ENCODE peak calls at places on chromosomes 2 and 18, in eight cellular contexts. R is stomach, T is suprapubic skin, Y is upper lobe of left lung, C is ovary, Z is A549, F is body of pancreas, V is tibial nerve. E is an unnamed sample. For H3K4me1, the result is how much of the 10 kb centered on the place peaks cover.

GRCh38 chr2:38794235-38794946 is 16.4 kb downstream of the GEMIN6 start:
- DNase-seq in R (no peak), T (no peak), Y (no peak), C (no peak), Z (no peak), F (no peak), V (no peak), E (no peak)

GRCh38 chr2:5285891-5286290 is 406.3 kb upstream of the SOX11 start:
- DNase-seq in R (no peak), T (no peak), Y (no peak), C (no peak), Z (no peak), F (no peak), V (no peak), E (no peak)

GRCh38 chr2:162989507-162989906 is 150.9 kb upstream of the KCNH7 start:
- DNase-seq in R (no peak), T (no peak), Y (no peak), C (no peak), Z (no peak), F (no peak), V (no peak), E (no peak)

GRCh38 chr2:16525265-16525887 is 140.3 kb downstream of the CYRIA start:
- DNase-seq in R (no peak), T (no peak), Y (no peak), C (no peak), Z (peak), F (no peak), V (peak), E (no peak)

GRCh38 chr2:126399001-126399400 is 257.0 kb upstream of the GYPC start:
- DNase-seq in R (no peak), T (no peak), Y (no peak), C (no peak), Z (no peak), F (no peak), V (no peak), E (no peak)

GRCh38 chr18:37502036-37502435 is 63.6 kb downstream of the CELF4 start:
- DNase-seq in R (no peak), T (no peak), Y (no peak), C (peak), Z (no peak), F (no peak), V (no peak), E (no peak)

GRCh38 chr2:103808814-103809213 is 1045.1 kb upstream of the POU3F3 start:
- DNase-seq in R (no peak), T (no peak), Y (no peak), C (no peak), Z (no peak), F (no peak), V (no peak), E (no peak)

GRCh38 chr2:643761-644160 is 33.4 kb downstream of the TMEM18 start:
- DNase-seq in R (no peak), T (no peak), Y (no peak), C (no peak), Z (no peak), F (no peak), V (no peak), E (no peak)

GRCh38 chr2:235055891-235056516 is 104.2 kb downstream of the SH3BP4 start:
- DNase-seq in R (peak), T (no peak), Y (no peak), C (no peak), Z (peak), F (peak), V (peak), E (no peak)

GRCh38 chr2:45269149-45269793 is 260.0 kb upstream of the SIX2 start:
- DNase-seq in R (peak), T (no peak), Y (no peak), C (no peak), Z (no peak), F (no peak), V (no peak), E (no peak)

GRCh38 chr2:126908721-126909177 is 10.1 kb downstream of the TEX51 start:
- DNase-seq in R (no peak), T (peak), Y (peak), C (no peak), Z (no peak), F (peak), V (no peak), E (no peak)

GRCh38 chr18:13136689-13137040 is 81.9 kb upstream of the LDLRAD4 start:
- DNase-seq in R (no peak), T (no peak), Y (peak), C (peak), Z (no peak), F (no peak), V (no peak), E (no peak)

GRCh38 chr2:207531024-207531411 is 1.3 kb downstream of the CREB1 start:
- DNase-seq in R (no peak), T (no peak), Y (no peak), C (no peak), Z (no peak), F (no peak), V (no peak), E (no peak)

DNA sequence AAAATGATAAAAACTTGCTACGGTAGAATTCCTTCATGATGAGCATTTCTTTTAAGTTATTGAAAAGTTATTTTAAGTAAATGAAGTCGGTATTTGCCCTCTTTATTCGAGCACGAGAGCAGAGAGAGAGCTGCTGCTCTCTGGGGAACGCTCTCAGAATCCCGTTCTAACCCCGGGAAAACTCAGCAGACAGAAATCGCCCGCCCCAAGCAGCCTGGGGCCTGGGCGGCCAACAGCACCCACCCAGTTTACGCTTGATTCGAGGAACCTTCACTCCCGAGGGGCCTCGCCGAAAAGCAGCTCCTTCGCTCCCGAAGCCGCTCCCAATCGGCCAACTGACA is 3.5 kb upstream of the OTX1 start:
- DNase-seq in R (no peak), T (no peak), Y (no peak), C (no peak), Z (no peak), F (no peak), V (no peak), E (no peak)
- H3K4me3 ChIP-seq in R (peak), T (peak), Y (peak), C (no peak), Z (no peak), F (no peak), V (no peak), E (peak)

GRCh38 chr2:230268606-230269222 is 43.2 kb downstream of the SP140 start:
- DNase-seq in R (no peak), T (no peak), Y (no peak), C (no peak), Z (no peak), F (no peak), V (peak), E (no peak)
- TF ChIP-seq POLR2A in R (no peak), T (no peak), Y (no peak), C (no peak), Z (no peak), F (no peak), V (no peak), E (no peak)

GRCh38 chr2:3460831-3461544 is 58.3 kb downstream of the ADI1 start:
- DNase-seq in R (peak), T (peak), Y (no peak), C (peak), Z (no peak), F (peak), V (no peak), E (no peak)

GRCh38 chr2:3461781-3462492 is 57.4 kb downstream of the ADI1 start:
- DNase-seq in R (no peak), T (peak), Y (no peak), C (peak), Z (peak), F (no peak), V (peak), E (no peak)

GRCh38 chr2:3463156-3463835 is 56.0 kb downstream of the ADI1 start:
- DNase-seq in R (no peak), T (peak), Y (no peak), C (peak), Z (no peak), F (no peak), V (no peak), E (no peak)

GRCh38 chr2:3463914-3464313 is 55.4 kb downstream of the ADI1 start:
- DNase-seq in R (no peak), T (peak), Y (no peak), C (peak), Z (no peak), F (no peak), V (no peak), E (no peak)

GRCh38 chr2:3462493-3463104 is 56.7 kb downstream of the ADI1 start:
- DNase-seq in R (no peak), T (peak), Y (no peak), C (peak), Z (no peak), F (no peak), V (no peak), E (no peak)
- H3K4me1 ChIP-seq in R (under half), T (under half), Y (under half), C (under half), Z (under half), F (under half), V (under half), E (under half)

GRCh38 chr2:168809537-168809936 is 7.1 kb downstream of the NOSTRIN start:
- DNase-seq in R (no peak), T (no peak), Y (no peak), C (no peak), Z (no peak), F (no peak), V (no peak), E (no peak)

GRCh38 chr2:168810235-168810634 is 7.8 kb downstream of the NOSTRIN start:
- DNase-seq in R (no peak), T (no peak), Y (no peak), C (no peak), Z (no peak), F (no peak), V (no peak), E (no peak)

GRCh38 chr2:168814939-168815907 is 12.8 kb downstream of the NOSTRIN start:
- DNase-seq in R (no peak), T (no peak), Y (no peak), C (no peak), Z (no peak), F (no peak), V (no peak), E (no peak)

GRCh38 chr2:168814046-168814445 is 11.6 kb downstream of the NOSTRIN start:
- DNase-seq in R (no peak), T (no peak), Y (no peak), C (no peak), Z (no peak), F (no peak), V (no peak), E (no peak)

DNA sequence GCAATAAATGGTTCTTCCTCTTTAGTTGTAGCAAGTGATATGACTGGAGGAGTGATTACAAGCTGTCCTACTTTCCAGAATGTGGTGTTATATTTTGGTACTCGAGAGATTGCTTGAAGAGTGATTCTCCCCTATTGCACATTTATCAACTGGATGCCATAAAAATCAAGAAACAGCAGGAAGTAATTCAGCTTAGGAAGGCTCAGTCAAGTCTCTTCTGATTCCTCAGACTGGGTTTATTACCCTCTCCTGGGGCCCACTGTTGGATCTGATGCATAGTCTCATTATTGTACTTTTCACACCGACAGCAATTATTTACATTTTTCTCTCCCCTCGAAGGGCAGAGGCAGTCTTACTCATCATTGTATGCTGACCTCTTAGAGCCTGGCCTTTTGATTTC is 9.2 kb downstream of the NOSTRIN start:
- DNase-seq in R (no peak), T (no peak), Y (no peak), C (no peak), Z (no peak), F (no peak), V (no peak), E (no peak)
- H3K4me3 ChIP-seq in R (no peak), T (no peak), Y (no peak), C (no peak), Z (no peak), F (no peak), V (no peak), E (no peak)

DNA sequence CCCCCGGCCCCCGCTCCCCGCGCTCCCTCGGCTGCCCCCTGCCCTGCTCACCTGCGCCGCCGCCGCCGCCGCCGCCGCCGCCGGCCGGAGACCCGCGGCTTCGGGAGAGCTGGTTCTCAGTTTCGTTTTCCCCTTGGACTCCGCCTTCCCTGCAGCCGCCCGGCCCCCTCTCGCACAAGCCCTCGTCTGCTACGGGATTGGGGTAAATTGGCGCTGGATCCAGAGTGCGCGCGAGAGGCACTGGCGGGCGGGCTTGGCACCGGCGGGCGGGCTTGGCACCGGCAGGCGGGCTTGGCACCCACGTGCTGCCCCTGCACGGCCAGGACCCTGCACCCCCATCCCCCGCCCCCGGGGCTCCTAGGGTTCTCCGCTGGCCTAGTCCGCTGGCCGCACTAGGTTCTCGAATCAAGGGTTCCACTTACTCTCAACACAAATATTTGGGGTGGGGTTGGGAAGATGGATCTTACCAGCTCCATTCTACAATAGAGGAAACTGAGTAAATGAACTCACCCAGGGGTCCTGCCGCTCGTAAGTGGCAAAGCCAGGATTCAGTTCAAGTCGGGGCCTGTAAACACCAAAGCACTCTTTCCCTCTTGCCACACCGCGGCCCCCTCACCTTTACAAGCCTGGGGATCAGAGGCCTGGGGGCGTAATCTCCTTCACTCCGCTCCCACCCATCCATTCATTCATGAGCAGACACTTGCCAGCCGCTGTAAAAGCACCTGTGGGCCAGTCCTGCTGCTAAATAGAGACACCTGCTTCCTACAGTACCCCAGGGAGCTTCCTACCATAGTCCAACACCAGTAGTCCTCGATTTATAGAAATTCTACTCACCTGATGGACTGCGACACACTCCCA is at the start of gene EIF2AK2:
- DNase-seq in R (peak), T (peak), Y (peak), C (peak), Z (peak), F (peak), V (peak), E (peak)
- TF ChIP-seq POLR2A in R (no peak), T (no peak), Y (no peak), C (peak), Z (peak), F (no peak), V (no peak), E (peak)

GRCh38 chr2:233945146-233945545 is 28.0 kb downstream of the TRPM8 start:
- DNase-seq in R (no peak), T (no peak), Y (no peak), C (no peak), Z (no peak), F (no peak), V (no peak), E (no peak)

GRCh38 chr2:233944722-233945121 is 27.5 kb downstream of the TRPM8 start:
- DNase-seq in R (no peak), T (no peak), Y (no peak), C (no peak), Z (no peak), F (no peak), V (no peak), E (no peak)

GRCh38 chr2:233938676-233939370 is 21.6 kb downstream of the TRPM8 start:
- DNase-seq in R (no peak), T (no peak), Y (peak), C (no peak), Z (no peak), F (no peak), V (no peak), E (no peak)

GRCh38 chr2:233940376-233941276 is 23.5 kb downstream of the TRPM8 start:
- DNase-seq in R (no peak), T (no peak), Y (no peak), C (no peak), Z (no peak), F (no peak), V (no peak), E (no peak)

DNA sequence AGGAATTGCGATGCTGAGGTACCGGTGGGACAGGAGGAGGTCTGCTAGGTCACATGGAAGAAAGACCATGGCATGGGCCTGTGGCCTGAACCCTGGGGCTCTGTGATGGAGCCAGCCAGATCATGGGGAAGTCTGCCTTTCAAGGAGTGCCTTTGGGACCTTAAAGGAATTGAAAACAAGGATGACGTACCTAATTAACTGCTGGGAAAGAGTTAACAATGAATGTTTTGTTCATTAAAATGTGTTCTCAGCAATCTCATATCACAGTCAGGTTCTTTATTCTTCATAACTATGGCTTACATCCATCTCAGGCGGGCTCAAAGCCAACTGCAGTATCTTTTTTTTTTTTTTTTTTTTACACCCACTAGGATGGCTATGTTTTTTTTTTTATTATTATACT is 25.6 kb downstream of the TRPM8 start:
- DNase-seq in R (no peak), T (no peak), Y (no peak), C (no peak), Z (no peak), F (no peak), V (no peak), E (no peak)
- H3K4me1 ChIP-seq in R (under half), T (under half), Y (under half), C (under half), Z (under half), F (under half), V (under half), E (under half)

DNA sequence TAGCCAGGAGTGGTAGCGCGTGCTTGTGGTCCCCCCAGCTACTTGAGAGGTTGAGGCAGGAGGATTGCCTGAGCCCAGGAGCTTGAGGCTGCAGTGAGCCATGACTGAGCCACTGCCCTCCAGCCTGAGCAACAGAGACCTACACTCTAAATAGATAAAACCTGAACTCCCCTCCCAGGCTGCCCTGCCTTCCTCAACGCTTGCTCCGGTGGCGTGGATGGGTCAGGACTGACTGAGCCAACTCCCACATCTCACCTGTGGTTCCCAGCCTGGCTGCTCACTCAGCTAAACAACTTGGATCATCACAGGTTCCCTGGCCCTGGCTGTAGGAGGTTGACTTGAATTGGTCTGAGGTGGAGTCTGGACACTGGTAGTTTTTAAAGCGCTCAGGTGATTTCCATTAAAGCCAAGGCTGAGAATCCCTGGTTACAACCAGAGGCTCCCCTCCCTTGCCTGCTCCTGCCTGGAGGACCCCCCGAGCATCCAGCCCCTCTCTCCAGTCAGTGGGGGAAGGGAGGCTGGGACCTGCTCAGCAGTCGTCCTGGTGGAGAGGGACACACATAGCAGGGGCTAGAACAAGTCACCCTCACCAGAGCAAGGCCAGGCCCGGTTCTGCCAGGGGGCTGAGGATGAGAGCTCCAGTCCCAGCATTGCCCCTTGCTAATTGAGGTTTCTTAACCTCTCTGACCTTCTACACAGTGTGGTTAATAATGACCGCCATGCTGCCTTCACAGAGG is 47.0 kb upstream of the TAF1B start:
- DNase-seq in R (no peak), T (peak), Y (no peak), C (no peak), Z (no peak), F (no peak), V (no peak), E (no peak)
- H3K4me3 ChIP-seq in R (no peak), T (no peak), Y (no peak), C (no peak), Z (no peak), F (no peak), V (no peak), E (no peak)